ENCODE peak calls at places on chromosomes 12 and 14, in five cellular contexts. T is endothelial cell of umbilical vein, U is tibial artery, I is uterus, K is keratinocyte. X is an unnamed sample.

GRCh38 chr14:85529803-85530574 is at the start of gene FLRT2:
- DNase-seq in I (peak; percentile 40), U (peak; percentile 80), K (no peak), T (peak; percentile 93), X (peak; percentile 91)

GRCh38 chr14:95663226-95663797 is 22.9 kb upstream of the TCL1B start:
- DNase-seq in K (no peak), I (no peak), U (no peak), T (no peak), X (peak; percentile 40)

GRCh38 chr14:75579882-75580281 is 1.5 kb downstream of the FLVCR2 start:
- DNase-seq in K (no peak), U (no peak), T (no peak), I (no peak), X (no peak)

GRCh38 chr12:43501705-43502104 is 50.3 kb downstream of the ADAMTS20 start:
- DNase-seq in T (peak; percentile 12), I (no peak), K (no peak), U (no peak), X (no peak)

GRCh38 chr12:63913929-63914328 is 69.4 kb downstream of the SRGAP1 start:
- DNase-seq in U (no peak), I (no peak), T (no peak), K (no peak), X (no peak)

GRCh38 chr12:112283541-112283940 is 98.7 kb downstream of the HECTD4 start:
- DNase-seq in T (no peak), K (no peak), I (no peak), U (no peak), X (no peak)

GRCh38 chr12:82595946-82596345 is 90.8 kb upstream of the TMTC2 start:
- DNase-seq in K (no peak), T (no peak), U (no peak), I (no peak), X (no peak)

GRCh38 chr12:51955702-51956101 is 4.2 kb downstream of the ACVR1B start:
- DNase-seq in K (no peak), T (no peak), U (no peak), I (no peak), X (peak; percentile 63)

GRCh38 chr14:69573841-69574265 is 818 bp downstream of the CCDC177 start:
- DNase-seq in K (no peak), I (no peak), T (no peak), U (no peak), X (no peak)

GRCh38 chr14:64726585-64726890 is 22.3 kb downstream of the PLEKHG3 start:
- DNase-seq in K (peak; percentile 88), T (no peak), U (peak; percentile 70), I (no peak), X (peak; percentile 84)

GRCh38 chr12:116910280-116910644 is 488 bp upstream of the FBXW8 start:
- DNase-seq in I (no peak), K (no peak), U (no peak), T (no peak), X (no peak)

GRCh38 chr14:96039633-96040311 is 610 bp downstream of the C14orf132 start:
- DNase-seq in K (no peak), I (peak; percentile 37), T (peak; percentile 14), U (no peak), X (no peak)

GRCh38 chr12:1680804-1681492 is 9.9 kb upstream of the ADIPOR2 start:
- DNase-seq in I (no peak), U (no peak), K (no peak), T (peak; percentile 95), X (no peak)

GRCh38 chr14:99560946-99561683 is 42.9 kb downstream of the CCDC85C start:
- DNase-seq in K (no peak), T (no peak), U (no peak), I (no peak), X (no peak)

GRCh38 chr12:1662761-1663439 is 28.0 kb upstream of the ADIPOR2 start:
- DNase-seq in K (peak; percentile 19), T (no peak), U (peak; percentile 70), I (no peak), X (peak; percentile 90)

GRCh38 chr12:120413901-120414695 is 23.8 kb upstream of the COX6A1 start:
- DNase-seq in I (no peak), K (no peak), U (no peak), T (no peak), X (no peak)

GRCh38 chr12:13362260-13362841 is 165.8 kb downstream of the EMP1 start:
- DNase-seq in T (peak; percentile 48), I (no peak), U (no peak), K (no peak), X (no peak)

GRCh38 chr14:20485900-20486299 is 16.7 kb downstream of the PNP start:
- DNase-seq in T (no peak), U (no peak), K (no peak), I (no peak), X (no peak)

GRCh38 chr12:121145221-121145620 is 12.5 kb downstream of the P2RX7 start:
- DNase-seq in T (peak; percentile 34), I (no peak), U (no peak), K (no peak), X (no peak)

GRCh38 chr14:21978184-21978998 is 304.8 kb upstream of the OR4E1 start:
- DNase-seq in I (peak; percentile 19), K (no peak), U (no peak), T (peak; percentile 41), X (no peak)

GRCh38 chr12:68207276-68207675 is 18.3 kb downstream of the IL26 start:
- DNase-seq in I (no peak), T (no peak), U (no peak), K (no peak), X (no peak)

GRCh38 chr14:85532981-85533820 is 3.3 kb downstream of the FLRT2 start:
- DNase-seq in K (no peak), U (peak; percentile 76), I (peak; percentile 42), T (peak; percentile 88), X (peak; percentile 86)

GRCh38 chr12:128660532-128661215 is 163.1 kb downstream of the SLC15A4 start:
- DNase-seq in I (no peak), K (no peak), T (no peak), U (no peak), X (no peak)

GRCh38 chr12:122825773-122826724 is 9.2 kb upstream of the HIP1R start:
- DNase-seq in U (peak; percentile 32), T (peak; percentile 48), I (no peak), K (no peak), X (no peak)

GRCh38 chr14:61517861-61518802 is 177.2 kb upstream of the HIF1A start:
- DNase-seq in T (peak; percentile 39), K (no peak), I (no peak), U (no peak), X (no peak)

GRCh38 chr12:92482599-92482998 is 220.2 kb upstream of the PLEKHG7 start:
- DNase-seq in U (no peak), K (no peak), T (no peak), I (no peak), X (no peak)

GRCh38 chr12:6532051-6532926 is 2.0 kb upstream of the GAPDH start:
- DNase-seq in K (peak; percentile 84), U (peak; percentile 91), T (peak; percentile 90), I (peak; percentile 61), X (no peak)

GRCh38 chr12:119621878-119622277 is 28.3 kb downstream of the TMEM233 start:
- DNase-seq in T (no peak), I (no peak), U (no peak), K (no peak), X (no peak)

GRCh38 chr14:68143341-68143807 is 323.8 kb downstream of the RAD51B start:
- DNase-seq in I (peak; percentile 86), K (no peak), T (peak; percentile 48), U (peak; percentile 87), X (peak; percentile 89)

GRCh38 chr12:92561543-92561899 is 141.3 kb upstream of the PLEKHG7 start:
- DNase-seq in I (no peak), K (no peak), T (peak; percentile 72), U (peak; percentile 75), X (no peak)

GRCh38 chr14:37888234-37888633 is 292.8 kb downstream of the TTC6 start:
- DNase-seq in U (no peak), K (no peak), T (no peak), I (no peak), X (no peak)

GRCh38 chr14:37889087-37889486 is 293.7 kb downstream of the TTC6 start:
- DNase-seq in I (no peak), U (no peak), K (no peak), T (no peak), X (no peak)

GRCh38 chr14:37894463-37894862 is 299.0 kb downstream of the TTC6 start:
- DNase-seq in I (no peak), T (no peak), U (no peak), K (no peak), X (no peak)

GRCh38 chr14:37890095-37890494 is 294.7 kb downstream of the TTC6 start:
- DNase-seq in I (no peak), U (no peak), K (no peak), T (no peak), X (no peak)
- TF ChIP-seq CTCF in I (no peak), U (no peak), K (no peak), T (no peak), X (no peak)

DNA sequence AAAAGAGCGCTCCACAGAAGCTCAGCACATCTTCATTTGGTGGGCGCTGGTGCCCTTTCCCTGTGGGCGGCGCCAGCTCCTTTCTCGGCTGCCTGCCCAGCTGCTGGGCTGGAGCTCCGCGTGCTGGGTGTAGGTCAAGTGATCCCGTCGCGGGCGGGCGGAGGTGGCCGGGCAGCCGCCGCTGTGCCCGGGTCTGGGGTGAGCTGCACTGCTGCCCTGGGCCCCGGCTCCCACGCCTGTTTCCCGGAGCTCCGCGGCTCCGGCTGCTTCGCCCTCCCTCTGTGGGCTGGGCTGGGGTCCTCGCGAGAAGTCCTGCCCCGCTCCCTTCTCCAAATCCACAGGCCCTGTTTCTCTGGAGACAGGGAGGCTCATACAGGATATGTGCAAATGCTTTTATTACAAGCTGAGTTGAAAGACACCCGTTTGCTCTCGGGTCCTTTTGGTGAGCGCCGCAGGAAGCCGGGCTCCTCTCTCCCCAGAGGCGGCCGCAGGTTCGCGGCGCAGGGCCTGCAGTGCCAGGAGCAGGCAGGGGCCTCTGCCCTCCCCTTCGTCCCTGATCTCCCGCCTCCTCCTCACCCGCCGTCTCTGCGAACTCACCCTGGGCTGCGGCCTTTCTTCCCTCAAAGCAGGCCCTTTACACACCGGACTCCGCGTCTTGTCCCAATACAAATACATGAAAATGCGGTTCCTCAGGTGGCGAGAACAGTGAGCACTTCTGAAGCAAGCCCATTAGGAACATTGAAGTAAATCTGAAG is 67.8 kb upstream of the CAPRIN2 start:
- DNase-seq in T (peak; percentile 56), I (peak; percentile 52), K (no peak), U (peak; percentile 81), X (peak; percentile 26)
- H3K4me3 ChIP-seq in T (no peak overlapping the region), I (peak overlapping the region; percentile 28), K (no peak overlapping the region), U (peak overlapping the region; percentile 43), X (peak overlapping the region; percentile 13)

GRCh38 chr14:66101662-66102061 is 384.5 kb upstream of the CCDC196 start:
- DNase-seq in K (no peak), I (no peak), T (no peak), U (no peak), X (no peak)

GRCh38 chr14:66099931-66100330 is 386.2 kb upstream of the CCDC196 start:
- DNase-seq in U (no peak), K (no peak), I (no peak), T (no peak), X (no peak)

GRCh38 chr14:66104486-66104885 is 381.7 kb upstream of the CCDC196 start:
- DNase-seq in K (no peak), T (no peak), U (no peak), I (no peak), X (no peak)

GRCh38 chr14:66094001-66094727 is 392.0 kb upstream of the CCDC196 start:
- DNase-seq in K (no peak), U (no peak), I (no peak), T (no peak), X (no peak)

GRCh38 chr14:66099451-66099850 is 386.7 kb upstream of the CCDC196 start:
- DNase-seq in K (no peak), I (no peak), U (no peak), T (no peak), X (no peak)
- TF ChIP-seq CTCF in K (no peak), I (no peak), U (no peak), T (no peak), X (no peak)

GRCh38 chr14:104968153-104968527 is 10.0 kb downstream of the AHNAK2 start:
- DNase-seq in U (peak; percentile 96), I (peak; percentile 93), K (no peak), T (peak; percentile 64), X (peak; percentile 80)
- H3K4me3 ChIP-seq in U (peak overlapping the region; percentile 51), I (peak overlapping the region; percentile 38), K (peak overlapping the region; percentile 93), T (peak overlapping the region; percentile 37), X (no peak overlapping the region)